ENCODE peak calls at places on chromosomes 1 and 21, in seven cellular contexts. D is PC-3, X is GM06990, S is brain microvascular endothelial cell, U is cardiac muscle cell, E is GM13977, M is body of pancreas. R is an unnamed sample.

GRCh38 chr1:221714227-221715116 is 27.4 kb downstream of the DUSP10 start:
- DNase-seq in M (no peak), D (no peak), E (no peak), U (no peak), X (no peak), S (no peak), R (no peak)

GRCh38 chr1:197911857-197912696 is 5.1 kb upstream of the LHX9 start:
- DNase-seq in E (no peak), S (no peak), U (no peak), M (no peak), D (no peak), X (no peak), R (no peak)

GRCh38 chr1:43382027-43382771 is 7.4 kb downstream of the MED8 start:
- DNase-seq in E (no peak), U (peak), D (no peak), S (no peak), X (no peak), M (no peak), R (peak)

GRCh38 chr21:15732290-15732995 is 2.7 kb downstream of the USP25 start:
- DNase-seq in D (peak), M (peak), U (peak), X (peak), E (peak), S (no peak), R (no peak)

GRCh38 chr1:228937351-228937750 is 202.1 kb downstream of the RHOU start:
- DNase-seq in U (no peak), M (no peak), E (no peak), S (no peak), X (no peak), D (no peak), R (no peak)

GRCh38 chr1:153921803-153922075 is 1.0 kb downstream of the GATAD2B start:
- DNase-seq in D (peak), M (no peak), X (no peak), U (no peak), S (no peak), E (no peak), R (no peak)

GRCh38 chr1:9293512-9294439 is 1.1 kb downstream of the SPSB1 start:
- DNase-seq in S (peak), D (peak), M (peak), X (peak), E (no peak), U (peak), R (no peak)

GRCh38 chr21:42844411-42845113 is 34.8 kb downstream of the WDR4 start:
- DNase-seq in D (no peak), U (no peak), X (no peak), E (no peak), M (peak), S (no peak), R (no peak)

GRCh38 chr1:32666866-32667566 is 16.0 kb downstream of the RBBP4 start:
- DNase-seq in M (no peak), D (no peak), X (no peak), S (no peak), E (no peak), U (peak), R (no peak)

GRCh38 chr21:16420086-16420724 is 690.4 kb downstream of the USP25 start:
- DNase-seq in S (peak), E (no peak), X (no peak), M (peak), U (peak), D (no peak), R (no peak)

GRCh38 chr1:31488528-31488927 is 75.5 kb downstream of the SERINC2 start:
- DNase-seq in E (no peak), U (no peak), S (no peak), D (no peak), M (no peak), X (no peak), R (no peak)

GRCh38 chr1:209860293-209860881 is 32.6 kb downstream of the UTP25 start:
- DNase-seq in D (peak), S (peak), U (peak), E (peak), X (peak), M (peak), R (peak)

GRCh38 chr1:113835686-113836290 is 23.5 kb upstream of the RSBN1 start:
- DNase-seq in S (peak), U (peak), X (no peak), M (no peak), D (peak), E (peak), R (no peak)

GRCh38 chr1:11187936-11188335 is 1.2 kb upstream of the ANGPTL7 start:
- DNase-seq in D (no peak), U (no peak), E (no peak), M (no peak), X (no peak), S (no peak), R (no peak)

GRCh38 chr1:204980870-204981405 is 62.1 kb upstream of the CNTN2 start:
- DNase-seq in S (no peak), E (no peak), U (no peak), D (no peak), X (no peak), M (no peak), R (no peak)

GRCh38 chr1:156868341-156868740 is 7.7 kb downstream of the NTRK1 start:
- DNase-seq in U (no peak), M (no peak), X (no peak), S (no peak), E (no peak), D (no peak), R (no peak)

GRCh38 chr1:229075217-229075616 is 195.7 kb upstream of the RAB4A start:
- DNase-seq in E (no peak), S (no peak), M (no peak), X (no peak), U (no peak), D (peak), R (no peak)

GRCh38 chr1:101613549-101613948 is 376.7 kb downstream of the S1PR1 start:
- DNase-seq in X (no peak), U (no peak), S (no peak), E (no peak), D (no peak), M (no peak), R (no peak)

GRCh38 chr1:26696191-26696644 is 403 bp downstream of the ARID1A start:
- DNase-seq in S (no peak), U (no peak), E (peak), X (no peak), M (no peak), D (no peak), R (peak)

GRCh38 chr1:234609528-234610042 is 393 bp downstream of the IRF2BP2 start:
- DNase-seq in D (no peak), M (no peak), S (no peak), X (no peak), U (no peak), E (no peak), R (no peak)

GRCh38 chr1:77271851-77272250 is 10.0 kb upstream of the AK5 start:
- DNase-seq in S (peak), E (no peak), U (peak), D (no peak), M (no peak), X (no peak), R (no peak)

GRCh38 chr1:219422811-219423598 is 189.9 kb downstream of the ZC3H11B start:
- DNase-seq in E (no peak), X (peak), D (peak), U (no peak), S (peak), M (no peak), R (no peak)

GRCh38 chr1:76336951-76337371 is 262.4 kb downstream of the ST6GALNAC3 start:
- DNase-seq in S (peak), X (no peak), M (peak), E (no peak), D (no peak), U (peak), R (no peak)

GRCh38 chr1:87956072-87956471 is 627.4 kb downstream of the LMO4 start:
- DNase-seq in S (peak), E (no peak), X (no peak), U (peak), D (peak), M (no peak), R (no peak)

GRCh38 chr21:45747802-45748445 is 104.4 kb downstream of the PCBP3 start:
- DNase-seq in D (peak), E (no peak), M (no peak), X (no peak), U (peak), S (no peak), R (no peak)

GRCh38 chr1:15436881-15437449 is 1.3 kb upstream of the CTRC start:
- DNase-seq in M (no peak), X (no peak), S (no peak), U (no peak), E (no peak), D (no peak), R (no peak)

DNA sequence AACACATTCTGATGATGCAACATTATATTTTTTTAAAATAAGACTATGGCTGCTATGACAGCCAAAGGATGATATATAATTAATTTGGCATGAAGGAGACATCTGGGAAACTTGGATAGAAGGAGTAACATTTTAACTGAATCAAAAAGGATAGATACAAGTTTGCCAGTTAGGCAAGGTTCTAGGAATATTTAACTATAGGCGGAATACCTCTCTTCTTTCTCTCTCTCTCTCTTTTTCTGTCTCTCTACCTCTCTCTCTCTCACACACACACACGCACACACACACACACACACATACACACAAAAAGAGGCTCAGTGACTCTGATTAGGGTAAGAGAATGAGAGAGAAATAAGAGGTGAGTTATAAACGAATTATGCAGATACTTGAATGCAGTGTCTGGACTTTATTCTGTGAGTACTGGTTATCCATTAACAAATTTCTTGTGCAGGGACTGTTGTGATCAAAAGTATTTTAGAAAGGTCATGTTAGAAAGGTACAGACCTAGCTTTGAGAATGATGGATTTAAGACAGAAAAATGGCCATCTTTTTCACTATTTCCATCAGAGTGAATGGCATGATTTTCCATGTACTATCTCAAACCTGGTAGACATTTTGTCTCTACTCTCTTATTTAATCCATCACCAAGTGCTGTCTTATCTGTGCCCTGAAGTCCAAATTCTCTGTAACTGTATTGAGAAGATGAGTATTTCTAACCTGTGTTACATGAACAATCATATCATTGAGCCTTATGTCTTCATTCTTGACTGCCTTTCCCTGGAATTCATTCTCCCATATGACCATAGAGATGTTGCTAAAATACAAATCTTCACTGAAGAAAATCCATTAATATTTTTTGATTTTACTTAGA is 1106.9 kb upstream of the ADGRL4 start:
- DNase-seq in U (no peak), M (no peak), E (no peak), S (no peak), D (no peak), X (no peak), R (no peak)
- TF ChIP-seq CTCF in U (no peak), M (no peak), E (no peak), S (no peak), D (no peak), X (no peak), R (no peak)

GRCh38 chr21:27759820-27760219 is 792.9 kb upstream of the ADAMTS5 start:
- DNase-seq in M (no peak), D (peak), X (no peak), E (no peak), S (no peak), U (peak), R (no peak)
- TF ChIP-seq CTCF in M (no peak), D (peak), X (no peak), E (no peak), S (peak), U (no peak), R (no peak)

GRCh38 chr1:12760256-12760795 is 13.2 kb upstream of the PRAMEF12 start:
- DNase-seq in X (no peak), S (no peak), U (no peak), E (no peak), M (no peak), D (no peak), R (no peak)
- TF ChIP-seq CTCF in X (peak), S (no peak), U (no peak), E (peak), M (no peak), D (peak), R (no peak)

GRCh38 chr1:25047506-25048240 is 117.6 kb upstream of the RUNX3 start:
- DNase-seq in S (no peak), D (no peak), M (no peak), U (no peak), E (no peak), X (no peak), R (no peak)

GRCh38 chr1:25045480-25046193 is 115.6 kb upstream of the RUNX3 start:
- DNase-seq in S (no peak), U (no peak), D (no peak), M (no peak), E (no peak), X (no peak), R (no peak)

GRCh38 chr1:25049190-25049589 is 119.1 kb upstream of the RUNX3 start:
- DNase-seq in X (no peak), U (no peak), D (no peak), S (no peak), M (no peak), E (no peak), R (no peak)

GRCh38 chr1:25048728-25049127 is 118.7 kb upstream of the RUNX3 start:
- DNase-seq in E (no peak), S (no peak), U (no peak), M (no peak), X (no peak), D (no peak), R (no peak)

GRCh38 chr1:25046194-25046532 is 116.1 kb upstream of the RUNX3 start:
- DNase-seq in X (no peak), U (no peak), M (no peak), E (peak), S (no peak), D (no peak), R (no peak)
- TF ChIP-seq CTCF in X (no peak), U (no peak), M (no peak), E (no peak), S (no peak), D (no peak), R (no peak)

GRCh38 chr1:192130175-192130574 is 28.1 kb upstream of the RGS18 start:
- DNase-seq in X (no peak), M (no peak), E (no peak), D (no peak), U (no peak), S (no peak), R (no peak)

GRCh38 chr1:192131914-192132313 is 26.3 kb upstream of the RGS18 start:
- DNase-seq in U (no peak), M (no peak), X (no peak), E (no peak), S (no peak), D (no peak), R (no peak)

GRCh38 chr1:192133350-192133950 is 24.8 kb upstream of the RGS18 start:
- DNase-seq in U (peak), X (no peak), S (no peak), E (no peak), D (peak), M (no peak), R (no peak)
- TF ChIP-seq CTCF in U (no peak), X (no peak), S (no peak), E (no peak), D (no peak), M (no peak), R (no peak)